ENCODE peak calls at places on chromosome 1, in ten cellular contexts. C, E, M, U, N, W, R, G, V and K are unnamed samples.

GRCh38 chr1:218365600-218365999 is 20.5 kb downstream of the TGFB2 start:
- DNase-seq in C (no peak), E (no peak), M (no peak), U (no peak), N (no peak), W (no peak), R (no peak), G (no peak), V (no peak), K (no peak)

GRCh38 chr1:24981632-24982007 is 51.5 kb upstream of the RUNX3 start:
- DNase-seq in C (no peak), E (peak), M (no peak), U (no peak), N (no peak), W (no peak), R (no peak), G (no peak), V (no peak), K (no peak)

GRCh38 chr1:60255565-60255964 is 182.0 kb upstream of the C1orf87 start:
- DNase-seq in C (peak), E (no peak), M (peak), U (no peak), N (no peak), W (no peak), R (no peak), G (no peak), V (no peak), K (no peak)

GRCh38 chr1:101388904-101389546 is 152.2 kb downstream of the S1PR1 start:
- DNase-seq in C (peak), E (no peak), M (no peak), U (no peak), N (no peak), W (no peak), R (peak), G (no peak), V (no peak), K (no peak)

GRCh38 chr1:99533909-99534907 is 111.7 kb upstream of the PALMD start:
- DNase-seq in C (no peak), E (no peak), M (no peak), U (no peak), N (no peak), W (no peak), R (no peak), G (no peak), V (no peak), K (peak)

GRCh38 chr1:24186993-24187790 is at the start of gene IFNLR1:
- DNase-seq in C (no peak), E (peak), M (no peak), U (peak), N (peak), W (peak), R (no peak), G (peak), V (peak), K (no peak)

GRCh38 chr1:87733421-87733820 is 404.7 kb downstream of the LMO4 start:
- DNase-seq in C (no peak), E (no peak), M (no peak), U (no peak), N (no peak), W (no peak), R (no peak), G (no peak), V (no peak), K (no peak)

GRCh38 chr1:215132156-215132555 is 49.6 kb downstream of the KCNK2 start:
- DNase-seq in C (peak), E (no peak), M (peak), U (no peak), N (no peak), W (no peak), R (peak), G (peak), V (no peak), K (no peak)

GRCh38 chr1:201955750-201956143 is 444 bp downstream of the TIMM17A start:
- DNase-seq in C (no peak), E (no peak), M (no peak), U (no peak), N (no peak), W (no peak), R (no peak), G (no peak), V (no peak), K (no peak)

GRCh38 chr1:162868972-162869371 is 8.0 kb upstream of the CCDC190 start:
- DNase-seq in C (no peak), E (no peak), M (no peak), U (no peak), N (no peak), W (no peak), R (no peak), G (no peak), V (peak), K (no peak)

GRCh38 chr1:39317111-39317510 is 112.6 kb downstream of the MACF1 start:
- DNase-seq in C (no peak), E (no peak), M (peak), U (no peak), N (no peak), W (no peak), R (no peak), G (no peak), V (no peak), K (no peak)

GRCh38 chr1:157158967-157159366 is 20.8 kb upstream of the ETV3 start:
- DNase-seq in C (no peak), E (no peak), M (no peak), U (no peak), N (no peak), W (no peak), R (no peak), G (no peak), V (no peak), K (no peak)

GRCh38 chr1:81803423-81804103 is 2.8 kb downstream of the ADGRL2 start:
- DNase-seq in C (peak), E (no peak), M (no peak), U (peak), N (peak), W (peak), R (no peak), G (no peak), V (no peak), K (peak)

GRCh38 chr1:21939650-21940374 is 2.7 kb upstream of the HSPG2 start:
- DNase-seq in C (peak), E (no peak), M (peak), U (no peak), N (peak), W (no peak), R (peak), G (peak), V (peak), K (peak)